ENCODE peak calls at places on chromosome 12, in ten cellular contexts. Q is GM12891, I is aorta, U is astrocyte of the spinal cord, H is ELR, W is hypothalamus, A is NCI-H446 treated with DMSO at 0.1 percent for 48 hours, B is hippocampal formation, P is neural crest cell, E is NAMALWA. D is an unnamed sample.

GRCh38 chr12:29521951-29522350 is 24.5 kb upstream of the OVCH1 start:
- DNase-seq in Q (no peak), I (no peak), U (peak; percentile 26), H (no peak), W (no peak), A (no peak), B (no peak), P (no peak), E (no peak), D (no peak)

GRCh38 chr12:3313066-3313465 is 177.9 kb upstream of the PRMT8 start:
- DNase-seq in Q (no peak), I (no peak), U (peak; percentile 60), H (peak; percentile 96), W (no peak), A (no peak), B (no peak), P (no peak), E (no peak), D (no peak)

GRCh38 chr12:117513353-117513752 is 151.9 kb upstream of the NOS1 start:
- DNase-seq in Q (no peak), I (no peak), U (no peak), H (no peak), W (no peak), A (no peak), B (no peak), P (no peak), E (no peak), D (no peak)

GRCh38 chr12:50246873-50247612 is 36.3 kb downstream of the LIMA1 start:
- DNase-seq in Q (no peak), I (peak; percentile 91), U (peak; percentile 97), H (peak; percentile 98), W (no peak), A (peak; percentile 81), B (no peak), P (no peak), E (no peak), D (no peak)

GRCh38 chr12:113136128-113136989 is 798 bp upstream of the RASAL1 start:
- DNase-seq in Q (no peak), I (peak; percentile 68), U (no peak), H (no peak), W (peak; percentile 70), A (no peak), B (peak; percentile 61), P (no peak), E (peak; percentile 69), D (no peak)

GRCh38 chr12:53160673-53161072 is 19.8 kb upstream of the ZNF740 start:
- DNase-seq in Q (no peak), I (no peak), U (no peak), H (no peak), W (no peak), A (no peak), B (no peak), P (no peak), E (no peak), D (no peak)

GRCh38 chr12:106106892-106107291 is 31.9 kb downstream of the NUAK1 start:
- DNase-seq in Q (no peak), I (no peak), U (peak; percentile 39), H (peak; percentile 67), W (no peak), A (no peak), B (no peak), P (no peak), E (no peak), D (no peak)

GRCh38 chr12:3225154-3225795 is 148.1 kb downstream of the TSPAN9 start:
- DNase-seq in Q (no peak), I (no peak), U (peak; percentile 88), H (peak; percentile 94), W (no peak), A (no peak), B (no peak), P (no peak), E (peak; percentile 49), D (no peak)

GRCh38 chr12:119365451-119365850 is 30.9 kb downstream of the CCDC60 start:
- DNase-seq in Q (no peak), I (no peak), U (no peak), H (no peak), W (no peak), A (no peak), B (no peak), P (no peak), E (no peak), D (no peak)

GRCh38 chr12:117842630-117843029 is 126.2 kb downstream of the KSR2 start:
- DNase-seq in Q (no peak), I (no peak), U (no peak), H (no peak), W (no peak), A (no peak), B (no peak), P (no peak), E (no peak), D (no peak)

D was measured in upper lobe of right lung.